ENCODE peak calls at places on chromosomes 12 and 14, in six cellular contexts. One of them, this sample, is unnamed.

GRCh38 chr12:104121001-104121400 is 17.0 kb downstream of the NFYB start:
- DNase-seq in amniotic stem cell: peak
- DNase-seq in globus pallidus: peak
- DNase-seq in NCI-H510A: no peak
- DNase-seq in OCI-LY7: no peak
- DNase-seq in GM04504: no peak
- DNase-seq in this sample: peak

GRCh38 chr14:99612737-99613330 is 8.8 kb upstream of the CCDC85C start:
- DNase-seq in amniotic stem cell: no peak
- DNase-seq in globus pallidus: no peak
- DNase-seq in NCI-H510A: no peak
- DNase-seq in OCI-LY7: no peak
- DNase-seq in GM04504: no peak
- DNase-seq in this sample: no peak

GRCh38 chr12:132393991-132394949 is 64.9 kb upstream of the GALNT9 start:
- DNase-seq in amniotic stem cell: no peak
- DNase-seq in globus pallidus: no peak
- DNase-seq in NCI-H510A: no peak
- DNase-seq in OCI-LY7: no peak
- DNase-seq in GM04504: no peak
- DNase-seq in this sample: no peak

GRCh38 chr12:113912761-113913295 is 53.3 kb downstream of the RBM19 start:
- DNase-seq in amniotic stem cell: peak
- DNase-seq in globus pallidus: peak
- DNase-seq in NCI-H510A: no peak
- DNase-seq in OCI-LY7: peak
- DNase-seq in GM04504: peak
- DNase-seq in this sample: no peak

GRCh38 chr12:88496429-88497190 is 83.7 kb downstream of the KITLG start:
- DNase-seq in amniotic stem cell: no peak
- DNase-seq in globus pallidus: no peak
- DNase-seq in NCI-H510A: no peak
- DNase-seq in OCI-LY7: no peak
- DNase-seq in GM04504: no peak
- DNase-seq in this sample: no peak

GRCh38 chr12:95182868-95183415 is 34.3 kb downstream of the FGD6 start:
- DNase-seq in amniotic stem cell: peak
- DNase-seq in globus pallidus: no peak
- DNase-seq in NCI-H510A: no peak
- DNase-seq in OCI-LY7: no peak
- DNase-seq in GM04504: no peak
- DNase-seq in this sample: no peak

GRCh38 chr12:20601668-20602280 is 93.4 kb upstream of the SLCO1C1 start:
- DNase-seq in amniotic stem cell: no peak
- DNase-seq in globus pallidus: peak
- DNase-seq in NCI-H510A: peak
- DNase-seq in OCI-LY7: peak
- DNase-seq in GM04504: peak
- DNase-seq in this sample: no peak

GRCh38 chr12:6180300-6181051 is 19.7 kb upstream of the CD9 start:
- DNase-seq in amniotic stem cell: no peak
- DNase-seq in globus pallidus: no peak
- DNase-seq in NCI-H510A: no peak
- DNase-seq in OCI-LY7: no peak
- DNase-seq in GM04504: peak
- DNase-seq in this sample: no peak

GRCh38 chr12:17322090-17322489 is 716.1 kb upstream of the LMO3 start:
- DNase-seq in amniotic stem cell: no peak
- DNase-seq in globus pallidus: no peak
- DNase-seq in NCI-H510A: no peak
- DNase-seq in OCI-LY7: no peak
- DNase-seq in GM04504: no peak
- DNase-seq in this sample: no peak

GRCh38 chr12:26134540-26134939 is 9.7 kb upstream of the BHLHE41 start:
- DNase-seq in amniotic stem cell: no peak
- DNase-seq in globus pallidus: no peak
- DNase-seq in NCI-H510A: peak
- DNase-seq in OCI-LY7: no peak
- DNase-seq in GM04504: no peak
- DNase-seq in this sample: no peak

GRCh38 chr12:78871566-78871965 is 7.0 kb downstream of the SYT1 start:
- DNase-seq in amniotic stem cell: no peak
- DNase-seq in globus pallidus: no peak
- DNase-seq in NCI-H510A: no peak
- DNase-seq in OCI-LY7: no peak
- DNase-seq in GM04504: peak
- DNase-seq in this sample: no peak

GRCh38 chr12:1083888-1084262 is 92.9 kb downstream of the ERC1 start:
- DNase-seq in amniotic stem cell: no peak
- DNase-seq in globus pallidus: peak
- DNase-seq in NCI-H510A: no peak
- DNase-seq in OCI-LY7: no peak
- DNase-seq in GM04504: peak
- DNase-seq in this sample: peak